ENCODE peak calls at places on chromosomes 4 and X, in nine cellular contexts. One of them, this sample, is unnamed.
A peak's percentile ranks its signal among the peaks of the same experiment; 100 is the strongest.

GRCh38 chrX:154365052-154365600 is 9.3 kb downstream of the FLNA start:
- DNase-seq in ovary: no peak
- DNase-seq in fibroblast of the aortic adventitia: no peak
- DNase-seq in tibial artery: no peak
- DNase-seq in uterus: no peak
- DNase-seq in thoracic aorta: no peak
- DNase-seq in upper lobe of right lung: no peak
- DNase-seq in Panc1: no peak
- DNase-seq in GM13976: no peak
- DNase-seq in this sample: no peak

GRCh38 chr4:130210871-130211270 is 1114.9 kb downstream of the C4orf33 start:
- DNase-seq in Panc1: no peak
- DNase-seq in GM13976: no peak
- DNase-seq in thoracic aorta: no peak
- DNase-seq in tibial artery: no peak
- DNase-seq in fibroblast of the aortic adventitia: peak; percentile 48
- DNase-seq in ovary: no peak
- DNase-seq in upper lobe of right lung: no peak
- DNase-seq in uterus: no peak
- DNase-seq in this sample: no peak

GRCh38 chrX:85630901-85631300 is 251.4 kb upstream of the POF1B start:
- DNase-seq in thoracic aorta: no peak
- DNase-seq in Panc1: no peak
- DNase-seq in uterus: no peak
- DNase-seq in tibial artery: no peak
- DNase-seq in GM13976: no peak
- DNase-seq in fibroblast of the aortic adventitia: no peak
- DNase-seq in upper lobe of right lung: no peak
- DNase-seq in ovary: no peak
- DNase-seq in this sample: no peak

GRCh38 chr4:5988086-5988845 is 30.0 kb downstream of the C4orf50 start:
- DNase-seq in tibial artery: peak; percentile 24
- DNase-seq in Panc1: no peak
- DNase-seq in ovary: no peak
- DNase-seq in fibroblast of the aortic adventitia: no peak
- DNase-seq in thoracic aorta: no peak
- DNase-seq in uterus: no peak
- DNase-seq in upper lobe of right lung: peak; percentile 40
- DNase-seq in GM13976: no peak
- DNase-seq in this sample: no peak

GRCh38 chrX:128929281-128930057 is 593.8 kb downstream of the SMARCA1 start:
- DNase-seq in ovary: no peak
- DNase-seq in tibial artery: no peak
- DNase-seq in upper lobe of right lung: no peak
- DNase-seq in thoracic aorta: no peak
- DNase-seq in fibroblast of the aortic adventitia: no peak
- DNase-seq in GM13976: no peak
- DNase-seq in uterus: no peak
- DNase-seq in Panc1: no peak
- DNase-seq in this sample: no peak

GRCh38 chr4:10118355-10119004 is 1.9 kb upstream of the WDR1 start:
- DNase-seq in tibial artery: no peak
- DNase-seq in uterus: no peak
- DNase-seq in ovary: no peak
- DNase-seq in fibroblast of the aortic adventitia: no peak
- DNase-seq in thoracic aorta: no peak
- DNase-seq in Panc1: no peak
- DNase-seq in GM13976: peak; percentile 24
- DNase-seq in upper lobe of right lung: no peak
- DNase-seq in this sample: no peak

GRCh38 chr4:82652062-82652461 is 90.3 kb upstream of the TMEM150C start:
- DNase-seq in thoracic aorta: no peak
- DNase-seq in fibroblast of the aortic adventitia: peak; percentile 20
- DNase-seq in ovary: no peak
- DNase-seq in uterus: no peak
- DNase-seq in Panc1: no peak
- DNase-seq in upper lobe of right lung: no peak
- DNase-seq in tibial artery: no peak
- DNase-seq in GM13976: no peak
- DNase-seq in this sample: no peak

GRCh38 chr4:60209588-60209987 is 990.5 kb upstream of the ADGRL3 start:
- DNase-seq in GM13976: no peak
- DNase-seq in upper lobe of right lung: no peak
- DNase-seq in uterus: no peak
- DNase-seq in tibial artery: no peak
- DNase-seq in Panc1: no peak
- DNase-seq in ovary: no peak
- DNase-seq in thoracic aorta: no peak
- DNase-seq in fibroblast of the aortic adventitia: no peak
- DNase-seq in this sample: no peak

GRCh38 chrX:2696698-2697215 is 5.7 kb downstream of the CD99 start:
- DNase-seq in upper lobe of right lung: no peak
- DNase-seq in fibroblast of the aortic adventitia: peak; percentile 86
- DNase-seq in ovary: no peak
- DNase-seq in thoracic aorta: no peak
- DNase-seq in Panc1: no peak
- DNase-seq in tibial artery: no peak
- DNase-seq in uterus: no peak
- DNase-seq in GM13976: peak; percentile 74
- DNase-seq in this sample: no peak

GRCh38 chrX:155534800-155535199 is 76.4 kb upstream of the F8A3 start:
- DNase-seq in fibroblast of the aortic adventitia: no peak
- DNase-seq in GM13976: no peak
- DNase-seq in Panc1: no peak
- DNase-seq in ovary: no peak
- DNase-seq in tibial artery: no peak
- DNase-seq in uterus: no peak
- DNase-seq in upper lobe of right lung: no peak
- DNase-seq in thoracic aorta: no peak
- DNase-seq in this sample: no peak

GRCh38 chrX:1657367-1658082 is 42.7 kb downstream of the ASMT start:
- DNase-seq in Panc1: no peak
- DNase-seq in tibial artery: peak; percentile 63
- DNase-seq in upper lobe of right lung: no peak
- DNase-seq in ovary: no peak
- DNase-seq in uterus: peak; percentile 23
- DNase-seq in thoracic aorta: no peak
- DNase-seq in fibroblast of the aortic adventitia: peak; percentile 16
- DNase-seq in GM13976: peak; percentile 80
- DNase-seq in this sample: peak; percentile 80

GRCh38 chrX:70553516-70553915 is 108.9 kb downstream of the DLG3 start:
- DNase-seq in GM13976: no peak
- DNase-seq in fibroblast of the aortic adventitia: no peak
- DNase-seq in Panc1: no peak
- DNase-seq in tibial artery: no peak
- DNase-seq in ovary: no peak
- DNase-seq in upper lobe of right lung: no peak
- DNase-seq in thoracic aorta: no peak
- DNase-seq in uterus: no peak
- DNase-seq in this sample: no peak

GRCh38 chr4:8917868-8918783 is 46.5 kb upstream of the HMX1 start:
- DNase-seq in thoracic aorta: no peak
- DNase-seq in ovary: peak; percentile 45
- DNase-seq in tibial artery: peak; percentile 66
- DNase-seq in fibroblast of the aortic adventitia: peak; percentile 18
- DNase-seq in uterus: peak; percentile 28
- DNase-seq in Panc1: peak; percentile 46
- DNase-seq in GM13976: peak; percentile 88
- DNase-seq in upper lobe of right lung: peak; percentile 80
- DNase-seq in this sample: peak; percentile 93

GRCh38 chr4:119099227-119099910 is 36.3 kb upstream of the MYOZ2 start:
- DNase-seq in ovary: no peak
- DNase-seq in uterus: no peak
- DNase-seq in thoracic aorta: no peak
- DNase-seq in Panc1: no peak
- DNase-seq in GM13976: no peak
- DNase-seq in upper lobe of right lung: no peak
- DNase-seq in fibroblast of the aortic adventitia: peak; percentile 89
- DNase-seq in tibial artery: no peak
- DNase-seq in this sample: no peak

GRCh38 chr4:53196195-53196641 is 169.6 kb downstream of the SCFD2 start:
- DNase-seq in Panc1: no peak
- DNase-seq in GM13976: no peak
- DNase-seq in thoracic aorta: no peak
- DNase-seq in ovary: no peak
- DNase-seq in uterus: no peak
- DNase-seq in fibroblast of the aortic adventitia: peak; percentile 25
- DNase-seq in upper lobe of right lung: no peak
- DNase-seq in tibial artery: no peak
- DNase-seq in this sample: no peak

GRCh38 chr4:91422011-91422410 is 881.8 kb upstream of the GRID2 start:
- DNase-seq in fibroblast of the aortic adventitia: no peak
- DNase-seq in uterus: no peak
- DNase-seq in upper lobe of right lung: no peak
- DNase-seq in GM13976: no peak
- DNase-seq in tibial artery: no peak
- DNase-seq in thoracic aorta: no peak
- DNase-seq in ovary: no peak
- DNase-seq in Panc1: no peak
- DNase-seq in this sample: no peak

GRCh38 chrX:22383988-22384387 is 111.3 kb downstream of the CBLL2 start:
- DNase-seq in thoracic aorta: no peak
- DNase-seq in tibial artery: no peak
- DNase-seq in ovary: no peak
- DNase-seq in Panc1: no peak
- DNase-seq in GM13976: no peak
- DNase-seq in uterus: no peak
- DNase-seq in fibroblast of the aortic adventitia: no peak
- DNase-seq in upper lobe of right lung: no peak
- DNase-seq in this sample: no peak

DNA sequence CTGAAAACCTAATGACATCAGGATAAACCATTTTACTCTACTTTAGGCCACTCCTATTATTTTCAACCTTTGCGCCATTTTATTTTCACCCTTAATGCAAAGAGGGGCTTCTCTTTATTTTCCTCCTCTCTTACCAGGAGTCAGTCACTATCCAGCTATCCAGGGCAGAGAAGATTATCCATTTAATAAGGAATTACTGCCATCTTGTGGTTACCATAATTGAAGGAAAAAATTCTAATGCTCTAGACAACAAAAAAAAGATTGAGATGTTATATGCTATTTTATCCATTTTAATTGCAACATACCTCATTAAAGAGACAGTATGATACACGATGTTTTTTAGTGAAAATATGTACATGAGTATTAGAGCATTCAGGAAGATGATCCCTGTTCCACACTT is 514.5 kb upstream of the FAM241A start:
- DNase-seq in Panc1: no peak
- DNase-seq in upper lobe of right lung: no peak
- DNase-seq in ovary: no peak
- DNase-seq in uterus: no peak
- DNase-seq in GM13976: no peak
- DNase-seq in fibroblast of the aortic adventitia: peak; percentile 54
- DNase-seq in thoracic aorta: no peak
- DNase-seq in tibial artery: no peak
- DNase-seq in this sample: no peak
- TF ChIP-seq CTCF in Panc1: peak; percentile 25
- TF ChIP-seq CTCF in upper lobe of right lung: peak; percentile 15
- TF ChIP-seq CTCF in ovary: no peak
- TF ChIP-seq CTCF in uterus: no peak
- TF ChIP-seq CTCF in GM13976: no peak
- TF ChIP-seq CTCF in fibroblast of the aortic adventitia: peak; percentile 31
- TF ChIP-seq CTCF in thoracic aorta: no peak
- TF ChIP-seq CTCF in tibial artery: peak; percentile 13
- TF ChIP-seq CTCF in this sample: no peak

GRCh38 chr4:88211473-88212252 is 53.2 kb upstream of the ABCG2 start:
- DNase-seq in ovary: no peak
- DNase-seq in fibroblast of the aortic adventitia: peak; percentile 68
- DNase-seq in tibial artery: no peak
- DNase-seq in upper lobe of right lung: no peak
- DNase-seq in uterus: no peak
- DNase-seq in Panc1: peak; percentile 30
- DNase-seq in GM13976: peak; percentile 55
- DNase-seq in thoracic aorta: no peak
- DNase-seq in this sample: no peak
- TF ChIP-seq CTCF in ovary: peak; percentile 66
- TF ChIP-seq CTCF in fibroblast of the aortic adventitia: peak; percentile 55
- TF ChIP-seq CTCF in tibial artery: peak; percentile 83
- TF ChIP-seq CTCF in upper lobe of right lung: peak; percentile 77
- TF ChIP-seq CTCF in uterus: peak; percentile 83
- TF ChIP-seq CTCF in Panc1: peak; percentile 62
- TF ChIP-seq CTCF in GM13976: peak; percentile 62
- TF ChIP-seq CTCF in thoracic aorta: peak; percentile 65
- TF ChIP-seq CTCF in this sample: peak; percentile 69

DNA sequence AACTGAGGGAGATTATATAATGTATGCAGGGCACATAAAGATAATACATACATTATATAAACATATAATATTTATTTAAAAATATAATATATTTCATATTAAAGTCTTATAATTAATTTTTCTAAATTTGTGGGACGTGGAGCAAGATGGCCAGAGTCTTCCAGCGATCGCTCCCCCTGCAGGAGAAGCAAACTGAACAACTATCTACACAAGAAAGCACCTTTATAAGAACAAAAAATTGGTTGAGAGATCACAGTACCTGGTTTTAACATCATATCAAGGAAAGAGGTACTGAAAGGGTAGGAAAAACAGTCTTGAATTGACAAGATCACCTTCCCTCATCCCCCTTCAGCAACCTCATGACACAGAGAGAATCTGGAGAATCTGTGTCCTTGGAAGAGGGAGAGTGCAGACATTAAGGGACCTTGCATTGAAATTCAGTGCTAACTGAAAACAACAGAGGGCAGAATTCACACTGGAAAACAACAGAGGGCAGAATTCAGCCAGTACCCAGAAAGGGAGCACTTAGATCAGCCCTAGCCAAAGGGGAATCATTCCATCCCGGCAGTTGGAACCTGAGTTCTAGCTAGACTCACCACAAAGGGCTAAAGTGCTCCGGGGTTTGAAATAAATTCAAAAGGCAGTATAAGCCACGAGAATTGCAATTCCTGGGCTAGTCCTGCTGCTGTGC is 262.5 kb upstream of the NDST3 start:
- DNase-seq in GM13976: no peak
- DNase-seq in thoracic aorta: no peak
- DNase-seq in fibroblast of the aortic adventitia: no peak
- DNase-seq in Panc1: no peak
- DNase-seq in upper lobe of right lung: no peak
- DNase-seq in uterus: no peak
- DNase-seq in ovary: no peak
- DNase-seq in tibial artery: no peak
- DNase-seq in this sample: no peak
- TF ChIP-seq CTCF in GM13976: no peak
- TF ChIP-seq CTCF in thoracic aorta: no peak
- TF ChIP-seq CTCF in fibroblast of the aortic adventitia: no peak
- TF ChIP-seq CTCF in Panc1: no peak
- TF ChIP-seq CTCF in upper lobe of right lung: no peak
- TF ChIP-seq CTCF in uterus: no peak
- TF ChIP-seq CTCF in ovary: no peak
- TF ChIP-seq CTCF in tibial artery: no peak
- TF ChIP-seq CTCF in this sample: no peak

DNA sequence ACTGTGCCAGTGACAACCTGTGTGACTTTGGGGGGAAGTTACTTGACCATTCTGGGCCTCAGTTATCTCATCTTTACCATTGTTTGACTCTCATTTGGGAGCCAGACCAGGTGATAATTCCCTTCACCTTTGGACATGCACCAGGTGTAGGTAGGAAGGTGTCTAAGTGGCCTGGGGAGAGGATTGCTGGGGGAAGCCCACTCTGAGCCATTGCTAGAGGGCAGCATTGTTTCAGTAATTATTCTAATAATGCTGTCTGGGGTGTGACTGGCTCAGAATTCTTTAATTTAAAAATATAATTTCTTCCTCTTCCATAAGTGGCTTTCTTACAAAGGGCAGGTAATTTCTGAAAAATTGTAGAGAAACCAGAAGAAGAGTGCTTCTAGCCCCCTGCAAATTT is 104.3 kb downstream of the RTL9 start:
- DNase-seq in ovary: no peak
- DNase-seq in uterus: no peak
- DNase-seq in tibial artery: no peak
- DNase-seq in Panc1: no peak
- DNase-seq in fibroblast of the aortic adventitia: peak; percentile 9
- DNase-seq in GM13976: no peak
- DNase-seq in upper lobe of right lung: no peak
- DNase-seq in thoracic aorta: no peak
- DNase-seq in this sample: no peak
- TF ChIP-seq CTCF in ovary: no peak
- TF ChIP-seq CTCF in uterus: no peak
- TF ChIP-seq CTCF in tibial artery: no peak
- TF ChIP-seq CTCF in Panc1: peak; percentile 41
- TF ChIP-seq CTCF in fibroblast of the aortic adventitia: peak; percentile 42
- TF ChIP-seq CTCF in GM13976: no peak
- TF ChIP-seq CTCF in upper lobe of right lung: no peak
- TF ChIP-seq CTCF in thoracic aorta: no peak
- TF ChIP-seq CTCF in this sample: no peak